ENCODE peak calls at places on chromosomes 4 and X, in seven cellular contexts. One of them, this sample, is unnamed.

GRCh38 chr4:20432098-20432497 is 180.4 kb downstream of the SLIT2 start:
- DNase-seq in left lung: no peak
- DNase-seq in adrenal gland: no peak
- DNase-seq in SJSA1: no peak
- DNase-seq in fibroblast of lung: no peak
- DNase-seq in tibial artery: no peak
- DNase-seq in CD4-positive, CD25-positive, alpha-beta regulatory T cell: no peak
- DNase-seq in this sample: no peak

GRCh38 chr4:124499266-124499665 is 213.3 kb downstream of the ANKRD50 start:
- DNase-seq in left lung: no peak
- DNase-seq in adrenal gland: no peak
- DNase-seq in SJSA1: no peak
- DNase-seq in fibroblast of lung: no peak
- DNase-seq in tibial artery: no peak
- DNase-seq in CD4-positive, CD25-positive, alpha-beta regulatory T cell: no peak
- DNase-seq in this sample: no peak

GRCh38 chr4:24604558-24605214 is 20.3 kb upstream of the DHX15 start:
- DNase-seq in left lung: no peak
- DNase-seq in adrenal gland: no peak
- DNase-seq in SJSA1: no peak
- DNase-seq in fibroblast of lung: peak; percentile 14
- DNase-seq in tibial artery: no peak
- DNase-seq in CD4-positive, CD25-positive, alpha-beta regulatory T cell: no peak
- DNase-seq in this sample: no peak

GRCh38 chrX:46758956-46759644 is at the start of gene SLC9A7:
- DNase-seq in left lung: peak; percentile 75
- DNase-seq in adrenal gland: peak; percentile 84
- DNase-seq in SJSA1: peak; percentile 57
- DNase-seq in fibroblast of lung: peak; percentile 59
- DNase-seq in tibial artery: peak; percentile 80
- DNase-seq in CD4-positive, CD25-positive, alpha-beta regulatory T cell: peak; percentile 81
- DNase-seq in this sample: no peak

GRCh38 chr4:10584042-10584441 is 100.5 kb downstream of the CLNK start:
- DNase-seq in left lung: peak; percentile 36
- DNase-seq in adrenal gland: peak; percentile 30
- DNase-seq in SJSA1: peak; percentile 46
- DNase-seq in fibroblast of lung: peak; percentile 81
- DNase-seq in tibial artery: no peak
- DNase-seq in CD4-positive, CD25-positive, alpha-beta regulatory T cell: peak; percentile 6
- DNase-seq in this sample: no peak

GRCh38 chrX:103656623-103657022 is 27.8 kb downstream of the TCEAL1 start:
- DNase-seq in left lung: no peak
- DNase-seq in adrenal gland: peak; percentile 58
- DNase-seq in SJSA1: peak; percentile 71
- DNase-seq in fibroblast of lung: peak; percentile 67
- DNase-seq in tibial artery: no peak
- DNase-seq in CD4-positive, CD25-positive, alpha-beta regulatory T cell: no peak
- DNase-seq in this sample: no peak

GRCh38 chr4:177596035-177596434 is 153.8 kb upstream of the AGA start:
- DNase-seq in left lung: no peak
- DNase-seq in adrenal gland: peak; percentile 70
- DNase-seq in SJSA1: peak; percentile 16
- DNase-seq in fibroblast of lung: peak; percentile 74
- DNase-seq in tibial artery: no peak
- DNase-seq in CD4-positive, CD25-positive, alpha-beta regulatory T cell: peak; percentile 34
- DNase-seq in this sample: no peak

GRCh38 chr4:52244773-52245360 is 193.8 kb downstream of the SPATA18 start:
- DNase-seq in left lung: no peak
- DNase-seq in adrenal gland: no peak
- DNase-seq in SJSA1: no peak
- DNase-seq in fibroblast of lung: no peak
- DNase-seq in tibial artery: no peak
- DNase-seq in CD4-positive, CD25-positive, alpha-beta regulatory T cell: no peak
- DNase-seq in this sample: no peak

GRCh38 chr4:90060039-90060438 is 67.2 kb upstream of the CCSER1 start:
- DNase-seq in left lung: no peak
- DNase-seq in adrenal gland: no peak
- DNase-seq in SJSA1: no peak
- DNase-seq in fibroblast of lung: no peak
- DNase-seq in tibial artery: no peak
- DNase-seq in CD4-positive, CD25-positive, alpha-beta regulatory T cell: no peak
- DNase-seq in this sample: no peak

GRCh38 chrX:41491267-41492004 is 44.3 kb downstream of the NYX start:
- DNase-seq in left lung: peak; percentile 46
- DNase-seq in adrenal gland: no peak
- DNase-seq in SJSA1: peak; percentile 70
- DNase-seq in fibroblast of lung: peak; percentile 97
- DNase-seq in tibial artery: no peak
- DNase-seq in CD4-positive, CD25-positive, alpha-beta regulatory T cell: no peak
- DNase-seq in this sample: peak; percentile 16

GRCh38 chr4:106315476-106315967 is 487 bp downstream of the TBCK start:
- DNase-seq in left lung: no peak
- DNase-seq in adrenal gland: no peak
- DNase-seq in SJSA1: no peak
- DNase-seq in fibroblast of lung: peak; percentile 17
- DNase-seq in tibial artery: no peak
- DNase-seq in CD4-positive, CD25-positive, alpha-beta regulatory T cell: peak; percentile 58
- DNase-seq in this sample: no peak

GRCh38 chr4:176052744-176053143 is 12.9 kb upstream of the WDR17 start:
- DNase-seq in left lung: no peak
- DNase-seq in adrenal gland: no peak
- DNase-seq in SJSA1: no peak
- DNase-seq in fibroblast of lung: no peak
- DNase-seq in tibial artery: no peak
- DNase-seq in CD4-positive, CD25-positive, alpha-beta regulatory T cell: no peak
- DNase-seq in this sample: no peak

GRCh38 chr4:115323106-115323684 is 209.8 kb upstream of the NDST4 start:
- DNase-seq in left lung: no peak
- DNase-seq in adrenal gland: no peak
- DNase-seq in SJSA1: no peak
- DNase-seq in fibroblast of lung: peak; percentile 1
- DNase-seq in tibial artery: no peak
- DNase-seq in CD4-positive, CD25-positive, alpha-beta regulatory T cell: no peak
- DNase-seq in this sample: no peak

GRCh38 chr4:119038465-119038864 is 97.2 kb upstream of the MYOZ2 start:
- DNase-seq in left lung: no peak
- DNase-seq in adrenal gland: no peak
- DNase-seq in SJSA1: no peak
- DNase-seq in fibroblast of lung: peak; percentile 27
- DNase-seq in tibial artery: no peak
- DNase-seq in CD4-positive, CD25-positive, alpha-beta regulatory T cell: no peak
- DNase-seq in this sample: no peak

GRCh38 chr4:110612631-110613269 is 10.1 kb downstream of the PITX2 start:
- DNase-seq in left lung: no peak
- DNase-seq in adrenal gland: no peak
- DNase-seq in SJSA1: no peak
- DNase-seq in fibroblast of lung: no peak
- DNase-seq in tibial artery: no peak
- DNase-seq in CD4-positive, CD25-positive, alpha-beta regulatory T cell: no peak
- DNase-seq in this sample: no peak

GRCh38 chr4:130636486-130636885 is 1540.5 kb downstream of the C4orf33 start:
- DNase-seq in left lung: no peak
- DNase-seq in adrenal gland: no peak
- DNase-seq in SJSA1: no peak
- DNase-seq in fibroblast of lung: no peak
- DNase-seq in tibial artery: no peak
- DNase-seq in CD4-positive, CD25-positive, alpha-beta regulatory T cell: no peak
- DNase-seq in this sample: no peak

GRCh38 chrX:75156537-75156945 is 458 bp upstream of the ABCB7 start:
- DNase-seq in left lung: no peak
- DNase-seq in adrenal gland: no peak
- DNase-seq in SJSA1: peak; percentile 37
- DNase-seq in fibroblast of lung: peak; percentile 50
- DNase-seq in tibial artery: no peak
- DNase-seq in CD4-positive, CD25-positive, alpha-beta regulatory T cell: no peak
- DNase-seq in this sample: no peak

GRCh38 chr4:53151489-53151788 is 214.4 kb downstream of the SCFD2 start:
- DNase-seq in left lung: no peak
- DNase-seq in adrenal gland: no peak
- DNase-seq in SJSA1: no peak
- DNase-seq in fibroblast of lung: no peak
- DNase-seq in tibial artery: no peak
- DNase-seq in CD4-positive, CD25-positive, alpha-beta regulatory T cell: no peak
- DNase-seq in this sample: no peak

GRCh38 chr4:105988671-105989070 is 93.4 kb downstream of the NPNT start:
- DNase-seq in left lung: no peak
- DNase-seq in adrenal gland: no peak
- DNase-seq in SJSA1: no peak
- DNase-seq in fibroblast of lung: no peak
- DNase-seq in tibial artery: no peak
- DNase-seq in CD4-positive, CD25-positive, alpha-beta regulatory T cell: no peak
- DNase-seq in this sample: no peak

GRCh38 chr4:10041036-10041435 is 19.7 kb upstream of the SLC2A9 start:
- DNase-seq in left lung: no peak
- DNase-seq in adrenal gland: no peak
- DNase-seq in SJSA1: no peak
- DNase-seq in fibroblast of lung: no peak
- DNase-seq in tibial artery: no peak
- DNase-seq in CD4-positive, CD25-positive, alpha-beta regulatory T cell: no peak
- DNase-seq in this sample: no peak

GRCh38 chrX:118523920-118524319 is 28.3 kb downstream of the DOCK11 start:
- DNase-seq in left lung: no peak
- DNase-seq in adrenal gland: no peak
- DNase-seq in SJSA1: no peak
- DNase-seq in fibroblast of lung: no peak
- DNase-seq in tibial artery: no peak
- DNase-seq in CD4-positive, CD25-positive, alpha-beta regulatory T cell: peak; percentile 87
- DNase-seq in this sample: no peak

GRCh38 chrX:16743604-16744325 is 24.4 kb downstream of the SYAP1 start:
- DNase-seq in left lung: no peak
- DNase-seq in adrenal gland: peak; percentile 52
- DNase-seq in SJSA1: no peak
- DNase-seq in fibroblast of lung: peak; percentile 60
- DNase-seq in tibial artery: no peak
- DNase-seq in CD4-positive, CD25-positive, alpha-beta regulatory T cell: no peak
- DNase-seq in this sample: no peak

GRCh38 chr4:168907119-168907698 is 102.8 kb downstream of the CBR4 start:
- DNase-seq in left lung: no peak
- DNase-seq in adrenal gland: no peak
- DNase-seq in SJSA1: peak; percentile 88
- DNase-seq in fibroblast of lung: peak; percentile 66
- DNase-seq in tibial artery: no peak
- DNase-seq in CD4-positive, CD25-positive, alpha-beta regulatory T cell: no peak
- DNase-seq in this sample: no peak

GRCh38 chrX:2500681-2501151 is at the start of the genes DHRSX and ZBED1:
- DNase-seq in left lung: peak; percentile 51
- DNase-seq in adrenal gland: no peak
- DNase-seq in SJSA1: no peak
- DNase-seq in fibroblast of lung: peak; percentile 12
- DNase-seq in tibial artery: no peak
- DNase-seq in CD4-positive, CD25-positive, alpha-beta regulatory T cell: peak; percentile 66
- DNase-seq in this sample: no peak

DNA sequence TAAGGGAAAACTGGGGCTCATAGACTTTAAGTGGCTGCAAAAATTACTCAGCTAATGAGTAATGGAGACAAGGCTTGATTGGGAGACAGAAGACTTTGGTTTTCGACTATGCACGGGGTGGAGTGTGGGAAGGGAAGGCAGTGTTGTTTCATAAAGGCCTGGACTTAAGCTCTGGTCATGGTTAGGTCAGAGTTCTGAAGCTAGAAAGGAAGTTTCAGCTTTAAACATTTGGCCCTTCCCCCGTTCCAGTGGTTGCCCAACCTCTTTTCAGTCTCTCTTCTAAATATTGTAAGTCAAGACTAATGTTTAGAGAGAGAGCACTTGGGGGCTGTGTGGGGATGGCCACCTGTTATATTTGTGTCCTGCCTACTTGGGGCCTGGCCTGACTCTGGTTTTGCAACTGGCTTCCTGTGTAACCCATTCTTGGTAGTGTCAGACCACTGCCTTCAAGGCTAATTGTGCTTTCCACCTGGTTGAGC is 21.0 kb downstream of the MSN start:
- DNase-seq in left lung: no peak
- DNase-seq in adrenal gland: no peak
- DNase-seq in SJSA1: no peak
- DNase-seq in fibroblast of lung: peak; percentile 72
- DNase-seq in tibial artery: no peak
- DNase-seq in CD4-positive, CD25-positive, alpha-beta regulatory T cell: no peak
- DNase-seq in this sample: no peak
- H3K4me1 ChIP-seq in left lung: peaks cover 100% of the 10 kb centered on the region
- H3K4me1 ChIP-seq in adrenal gland: peaks cover 4% of the 10 kb centered on the region
- H3K4me1 ChIP-seq in SJSA1: peaks cover 24% of the 10 kb centered on the region
- H3K4me1 ChIP-seq in fibroblast of lung: peaks cover 16% of the 10 kb centered on the region
- H3K4me1 ChIP-seq in tibial artery: peaks cover 37% of the 10 kb centered on the region
- H3K4me1 ChIP-seq in CD4-positive, CD25-positive, alpha-beta regulatory T cell: peaks cover 85% of the 10 kb centered on the region
- H3K4me1 ChIP-seq in this sample: no peaks in the 10 kb centered on the region

GRCh38 chr4:78207951-78208350 is 150.8 kb downstream of the FRAS1 start:
- DNase-seq in left lung: no peak
- DNase-seq in adrenal gland: no peak
- DNase-seq in SJSA1: no peak
- DNase-seq in fibroblast of lung: no peak
- DNase-seq in tibial artery: no peak
- DNase-seq in CD4-positive, CD25-positive, alpha-beta regulatory T cell: no peak
- DNase-seq in this sample: no peak
- H3K4me1 ChIP-seq in left lung: no peaks in the 10 kb centered on the region
- H3K4me1 ChIP-seq in adrenal gland: no peaks in the 10 kb centered on the region
- H3K4me1 ChIP-seq in SJSA1: no peaks in the 10 kb centered on the region
- H3K4me1 ChIP-seq in fibroblast of lung: no peaks in the 10 kb centered on the region
- H3K4me1 ChIP-seq in tibial artery: no peaks in the 10 kb centered on the region
- H3K4me1 ChIP-seq in CD4-positive, CD25-positive, alpha-beta regulatory T cell: no peaks in the 10 kb centered on the region
- H3K4me1 ChIP-seq in this sample: no peaks in the 10 kb centered on the region

GRCh38 chr4:2586502-2586901 is 50.1 kb downstream of the FAM193A start:
- DNase-seq in left lung: no peak
- DNase-seq in adrenal gland: no peak
- DNase-seq in SJSA1: no peak
- DNase-seq in fibroblast of lung: no peak
- DNase-seq in tibial artery: no peak
- DNase-seq in CD4-positive, CD25-positive, alpha-beta regulatory T cell: no peak
- DNase-seq in this sample: no peak
- H3K4me1 ChIP-seq in left lung: peaks cover 74% of the 10 kb centered on the region
- H3K4me1 ChIP-seq in adrenal gland: peaks cover 16% of the 10 kb centered on the region
- H3K4me1 ChIP-seq in SJSA1: no peaks in the 10 kb centered on the region
- H3K4me1 ChIP-seq in fibroblast of lung: peaks cover 5% of the 10 kb centered on the region
- H3K4me1 ChIP-seq in tibial artery: peaks cover 42% of the 10 kb centered on the region
- H3K4me1 ChIP-seq in CD4-positive, CD25-positive, alpha-beta regulatory T cell: peaks cover 27% of the 10 kb centered on the region
- H3K4me1 ChIP-seq in this sample: peaks cover 2% of the 10 kb centered on the region

GRCh38 chr4:42482516-42483327 is 85.4 kb downstream of the SHISA3 start:
- DNase-seq in left lung: no peak
- DNase-seq in adrenal gland: no peak
- DNase-seq in SJSA1: no peak
- DNase-seq in fibroblast of lung: peak; percentile 9
- DNase-seq in tibial artery: no peak
- DNase-seq in CD4-positive, CD25-positive, alpha-beta regulatory T cell: no peak
- DNase-seq in this sample: no peak

GRCh38 chr4:42487230-42487629 is 89.9 kb downstream of the SHISA3 start:
- DNase-seq in left lung: no peak
- DNase-seq in adrenal gland: no peak
- DNase-seq in SJSA1: no peak
- DNase-seq in fibroblast of lung: no peak
- DNase-seq in tibial artery: no peak
- DNase-seq in CD4-positive, CD25-positive, alpha-beta regulatory T cell: no peak
- DNase-seq in this sample: no peak

GRCh38 chr4:42488114-42488513 is 90.8 kb downstream of the SHISA3 start:
- DNase-seq in left lung: no peak
- DNase-seq in adrenal gland: no peak
- DNase-seq in SJSA1: no peak
- DNase-seq in fibroblast of lung: no peak
- DNase-seq in tibial artery: no peak
- DNase-seq in CD4-positive, CD25-positive, alpha-beta regulatory T cell: no peak
- DNase-seq in this sample: no peak

GRCh38 chr4:42483426-42484379 is 86.4 kb downstream of the SHISA3 start:
- DNase-seq in left lung: no peak
- DNase-seq in adrenal gland: no peak
- DNase-seq in SJSA1: no peak
- DNase-seq in fibroblast of lung: peak; percentile 54
- DNase-seq in tibial artery: no peak
- DNase-seq in CD4-positive, CD25-positive, alpha-beta regulatory T cell: no peak
- DNase-seq in this sample: no peak

GRCh38 chr4:42484630-42485029 is 87.3 kb downstream of the SHISA3 start:
- DNase-seq in left lung: no peak
- DNase-seq in adrenal gland: no peak
- DNase-seq in SJSA1: no peak
- DNase-seq in fibroblast of lung: no peak
- DNase-seq in tibial artery: no peak
- DNase-seq in CD4-positive, CD25-positive, alpha-beta regulatory T cell: no peak
- DNase-seq in this sample: no peak
- H3K4me1 ChIP-seq in left lung: no peaks in the 10 kb centered on the region
- H3K4me1 ChIP-seq in adrenal gland: no peaks in the 10 kb centered on the region
- H3K4me1 ChIP-seq in SJSA1: no peaks in the 10 kb centered on the region
- H3K4me1 ChIP-seq in fibroblast of lung: no peaks in the 10 kb centered on the region
- H3K4me1 ChIP-seq in tibial artery: no peaks in the 10 kb centered on the region
- H3K4me1 ChIP-seq in CD4-positive, CD25-positive, alpha-beta regulatory T cell: no peaks in the 10 kb centered on the region
- H3K4me1 ChIP-seq in this sample: peaks cover 9% of the 10 kb centered on the region